ENCODE peak calls at places on chromosomes 13 and 19, in six cellular contexts. V is astrocyte, L is GM23338, T is neural progenitor cell, R is keratinocyte, E is GM23248. D is an unnamed sample.

GRCh38 chr19:19381007-19381926 is 24.2 kb upstream of the GATAD2A start:
- DNase-seq in V (no peak), L (no peak), T (no peak), R (no peak), E (no peak), D (no peak)

GRCh38 chr19:56253737-56254136 is 18.8 kb upstream of the EDDM13 start:
- DNase-seq in V (peak), L (peak), T (peak), R (peak), E (peak), D (peak)

GRCh38 chr13:51801631-51802099 is 2.3 kb downstream of the DHRS12 start:
- DNase-seq in V (no peak), L (no peak), T (peak), R (no peak), E (peak), D (peak)

GRCh38 chr19:56919308-56919995 is 78.9 kb upstream of the PEG3 start:
- DNase-seq in V (no peak), L (no peak), T (no peak), R (no peak), E (no peak), D (no peak)

GRCh38 chr19:33668968-33669367 is 47.2 kb downstream of the CHST8 start:
- DNase-seq in V (no peak), L (no peak), T (no peak), R (no peak), E (no peak), D (no peak)

GRCh38 chr13:70339738-70340137 is 231.5 kb upstream of the KLHL1 start:
- DNase-seq in V (no peak), L (peak), T (peak), R (no peak), E (peak), D (peak)

GRCh38 chr13:47437411-47437810 is 540.6 kb upstream of the HTR2A start:
- DNase-seq in V (peak), L (no peak), T (no peak), R (no peak), E (peak), D (no peak)

GRCh38 chr19:18422530-18423191 is 3.5 kb downstream of the SSBP4 start:
- DNase-seq in V (no peak), L (no peak), T (no peak), R (no peak), E (no peak), D (no peak)

GRCh38 chr13:36369268-36370107 is 23.3 kb upstream of the SPART start:
- DNase-seq in V (peak), L (no peak), T (no peak), R (no peak), E (no peak), D (no peak)

GRCh38 chr13:102091231-102091630 is 310.6 kb downstream of the FGF14 start:
- DNase-seq in V (no peak), L (peak), T (peak), R (no peak), E (no peak), D (no peak)

GRCh38 chr13:79943633-79944032 is 397.3 kb downstream of the SPRY2 start:
- DNase-seq in V (no peak), L (no peak), T (no peak), R (no peak), E (no peak), D (no peak)

GRCh38 chr13:52070929-52071523 is 46.5 kb downstream of the UTP14C start:
- DNase-seq in V (peak), L (no peak), T (no peak), R (no peak), E (peak), D (peak)

GRCh38 chr19:52600639-52601024 is 30.5 kb downstream of the ZNF701 start:
- DNase-seq in V (no peak), L (peak), T (no peak), R (no peak), E (no peak), D (no peak)

GRCh38 chr13:106230450-106230849 is 305.0 kb downstream of the EFNB2 start:
- DNase-seq in V (peak), L (no peak), T (no peak), R (no peak), E (peak), D (peak)

GRCh38 chr13:75902166-75903104 is 266.3 kb downstream of the LMO7 start:
- DNase-seq in V (no peak), L (no peak), T (no peak), R (no peak), E (no peak), D (no peak)

GRCh38 chr19:5434970-5435641 is 20.1 kb upstream of the ZNRF4 start:
- DNase-seq in V (peak), L (no peak), T (no peak), R (no peak), E (peak), D (no peak)

GRCh38 chr13:21243843-21244184 is 67.4 kb downstream of the MRPL57 start:
- DNase-seq in V (no peak), L (no peak), T (no peak), R (no peak), E (no peak), D (no peak)

GRCh38 chr13:35909837-35910236 is 221.3 kb downstream of the DCLK1 start:
- DNase-seq in V (no peak), L (peak), T (no peak), R (no peak), E (no peak), D (no peak)

GRCh38 chr13:46288570-46289259 is 77.0 kb downstream of the LRRC63 start:
- DNase-seq in V (peak), L (peak), T (peak), R (no peak), E (peak), D (peak)

GRCh38 chr13:110616103-110617101 is 1.1 kb downstream of the NAXD start:
- DNase-seq in V (peak), L (peak), T (peak), R (no peak), E (peak), D (peak)

GRCh38 chr19:2888739-2889224 is 11.9 kb upstream of the ZNF57 start:
- DNase-seq in V (no peak), L (peak), T (no peak), R (no peak), E (peak), D (no peak)

GRCh38 chr19:51246153-51246552 is 4.7 kb upstream of the SIGLECL1 start:
- DNase-seq in V (no peak), L (peak), T (no peak), R (no peak), E (no peak), D (no peak)

GRCh38 chr19:34236035-34236793 is 18.1 kb upstream of the GARRE1 start:
- DNase-seq in V (peak), L (no peak), T (no peak), R (no peak), E (peak), D (no peak)

GRCh38 chr19:33578697-33579096 is 43.1 kb upstream of the CHST8 start:
- DNase-seq in V (no peak), L (no peak), T (no peak), R (no peak), E (no peak), D (no peak)

GRCh38 chr13:36915891-36916640 is 4.0 kb downstream of the SMAD9 start:
- DNase-seq in V (no peak), L (no peak), T (no peak), R (no peak), E (no peak), D (no peak)

GRCh38 chr19:3585301-3586123 is at the start of gene GIPC3:
- DNase-seq in V (no peak), L (peak), T (no peak), R (no peak), E (no peak), D (no peak)

GRCh38 chr13:73924607-73925006 is 209.6 kb downstream of the KLF12 start:
- DNase-seq in V (no peak), L (no peak), T (no peak), R (no peak), E (no peak), D (no peak)

GRCh38 chr13:39783051-39783450 is 127.6 kb downstream of the COG6 start:
- DNase-seq in V (no peak), L (no peak), T (no peak), R (no peak), E (no peak), D (peak)

DNA sequence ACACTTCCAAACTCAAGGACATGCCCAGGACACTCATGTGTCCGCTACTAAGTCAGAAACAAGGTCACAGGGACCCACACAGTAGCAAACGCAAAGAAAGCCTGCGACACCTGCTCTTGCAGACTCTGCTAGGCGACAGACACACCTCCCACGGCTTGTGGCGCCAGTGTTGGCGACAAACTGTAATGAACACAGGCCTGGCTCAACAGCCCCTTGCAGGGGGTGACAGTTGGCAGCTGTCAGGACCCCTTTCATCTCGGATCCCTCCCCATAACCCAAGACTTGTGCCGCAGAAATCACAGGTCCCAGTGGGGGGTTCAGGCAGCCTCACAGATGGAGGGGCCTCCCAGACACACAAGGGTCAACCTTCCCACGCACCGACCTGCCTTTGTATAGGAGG is 364 bp downstream of the CKM start:
- DNase-seq in V (no peak), L (no peak), T (peak), R (no peak), E (no peak), D (no peak)
- TF ChIP-seq EZH2 in V (no peak), L (no peak), T (no peak), R (no peak), E (no peak), D (no peak)

GRCh38 chr13:27967203-27967735 is 1.8 kb downstream of the CDX2 start:
- DNase-seq in V (no peak), L (peak), T (no peak), R (no peak), E (no peak), D (no peak)

GRCh38 chr13:27965343-27965739 is 3.8 kb downstream of the CDX2 start:
- DNase-seq in V (no peak), L (peak), T (no peak), R (no peak), E (no peak), D (no peak)

GRCh38 chr13:27965740-27966640 is 3.1 kb downstream of the CDX2 start:
- DNase-seq in V (no peak), L (peak), T (peak), R (no peak), E (no peak), D (no peak)

GRCh38 chr13:27967736-27968315 is 1.3 kb downstream of the CDX2 start:
- DNase-seq in V (no peak), L (peak), T (peak), R (no peak), E (no peak), D (no peak)

DNA sequence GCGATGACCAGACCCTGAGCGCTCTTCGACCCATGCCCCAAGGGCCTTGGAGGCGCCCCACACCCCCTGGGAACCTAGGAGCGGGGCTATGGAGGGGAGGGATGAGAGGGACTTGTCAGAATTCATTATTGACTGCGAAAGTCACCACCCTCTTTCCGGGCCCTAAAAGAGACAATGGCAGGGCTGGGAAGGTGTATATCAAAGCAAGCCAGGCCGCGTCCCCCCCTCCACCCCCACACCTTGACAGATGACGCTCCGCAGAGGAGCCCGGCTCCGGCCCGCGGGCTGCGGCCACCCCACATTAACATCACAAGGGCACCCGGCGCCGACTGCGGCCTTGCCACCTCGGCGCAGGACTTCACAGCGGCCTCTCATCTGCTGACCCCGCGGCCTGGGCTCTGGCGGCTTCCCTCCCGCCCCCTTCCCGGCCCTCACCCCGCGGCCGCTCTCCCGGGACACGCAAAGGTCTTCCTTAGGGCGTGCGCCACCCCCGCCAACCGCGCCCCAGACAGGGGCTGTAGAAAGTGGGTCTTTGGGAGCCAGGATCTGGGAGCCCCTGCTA is 2.4 kb downstream of the CDX2 start:
- DNase-seq in V (no peak), L (peak), T (peak), R (no peak), E (no peak), D (no peak)
- TF ChIP-seq EZH2 in V (peak), L (peak), T (peak), R (peak), E (no peak), D (peak)

GRCh38 chr19:1315470-1316166 is 29.9 kb downstream of the EFNA2 start:
- DNase-seq in V (peak), L (peak), T (peak), R (no peak), E (peak), D (peak)
- TF ChIP-seq EZH2 in V (no peak), L (no peak), T (peak), R (no peak), E (no peak), D (peak)

GRCh38 chr19:35793381-35794165 is 18.2 kb downstream of the ARHGAP33 start:
- DNase-seq in V (no peak), L (no peak), T (no peak), R (no peak), E (peak), D (no peak)
- TF ChIP-seq EZH2 in V (no peak), L (no peak), T (no peak), R (no peak), E (no peak), D (no peak)

DNA sequence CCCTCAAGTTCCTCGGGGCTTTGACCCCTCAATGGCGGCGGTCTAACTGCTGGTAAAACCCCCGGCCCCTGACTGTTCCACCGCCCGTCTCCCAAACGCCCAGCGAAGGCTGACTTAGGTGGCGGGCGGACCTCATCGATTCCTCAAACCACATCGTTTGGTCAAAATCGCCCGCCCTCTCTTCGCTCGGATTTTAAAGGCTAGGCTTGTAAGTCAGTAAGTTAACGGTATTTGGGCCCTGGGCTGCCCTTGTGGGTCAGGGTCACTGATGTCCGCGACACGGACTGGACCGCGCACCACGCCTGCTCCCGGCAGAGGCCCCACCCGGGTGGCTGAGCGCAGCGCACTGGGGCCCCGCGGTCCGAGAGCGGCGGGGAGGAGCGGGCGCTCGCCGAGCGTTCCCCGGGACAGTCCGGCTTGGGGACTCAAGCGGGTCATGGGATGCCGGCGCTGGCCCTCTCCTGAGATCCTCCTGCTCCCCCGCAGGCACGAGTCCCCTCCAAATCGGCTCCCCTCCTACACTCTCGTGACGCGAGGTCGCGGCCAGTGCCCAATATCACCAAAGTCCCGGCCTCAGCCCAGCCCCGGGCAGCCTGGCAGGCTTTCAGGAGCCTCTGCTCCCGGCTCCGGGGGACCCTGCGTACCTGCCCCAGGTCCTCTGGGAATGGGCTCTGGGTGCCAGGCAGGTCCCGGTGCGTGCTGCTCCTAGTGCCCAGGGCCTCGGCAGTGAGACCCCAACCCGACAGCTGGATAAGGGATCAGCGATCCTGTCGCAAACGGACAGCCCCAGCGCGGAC is 990 bp downstream of the FLT1 start:
- DNase-seq in V (no peak), L (peak), T (peak), R (no peak), E (peak), D (no peak)
- TF ChIP-seq EZH2 in V (peak), L (no peak), T (peak), R (peak), E (no peak), D (no peak)

GRCh38 chr13:108494991-108495661 is 134.3 kb upstream of the MYO16 start:
- DNase-seq in V (no peak), L (peak), T (peak), R (no peak), E (no peak), D (no peak)
- TF ChIP-seq EZH2 in V (no peak), L (peak), T (peak), R (no peak), E (no peak), D (no peak)

DNA sequence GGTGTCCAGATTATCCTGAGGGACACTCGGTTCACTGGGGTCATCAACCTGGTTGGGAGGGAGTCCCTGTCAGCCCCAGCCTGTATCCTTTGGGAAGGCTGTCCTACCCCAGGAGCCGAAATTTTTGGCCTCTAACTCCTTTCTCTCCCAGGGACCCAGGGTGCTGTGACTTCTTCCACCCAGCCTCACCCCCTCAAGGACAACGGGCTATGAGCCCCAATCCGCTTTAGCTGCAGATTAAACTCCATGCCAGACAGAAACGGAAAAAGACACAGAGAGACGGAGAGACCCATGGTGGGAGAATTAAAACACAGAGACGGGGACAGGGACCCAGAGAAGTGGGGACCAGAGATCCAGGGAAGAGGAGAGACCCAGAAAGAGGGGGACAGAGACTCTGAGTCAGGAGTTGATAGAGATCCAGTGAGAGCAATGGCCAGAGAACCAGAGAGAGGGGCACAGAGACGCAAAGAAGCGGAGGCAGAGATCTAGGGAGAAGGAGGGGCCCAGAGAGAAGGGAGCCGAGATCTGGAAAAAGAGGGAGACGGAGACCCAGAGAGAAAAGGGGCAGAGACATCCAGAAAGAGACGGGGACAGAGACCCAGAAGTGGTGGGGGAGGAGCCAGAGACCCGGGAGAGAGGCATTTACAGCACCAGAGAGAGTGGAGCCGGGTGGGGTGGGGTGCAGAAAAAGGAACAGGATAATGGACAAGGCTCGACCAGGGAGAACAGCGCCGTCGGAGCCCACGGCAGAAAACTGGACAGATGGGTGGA is 703 bp downstream of the SLC17A7 start:
- DNase-seq in V (no peak), L (no peak), T (no peak), R (no peak), E (no peak), D (no peak)
- TF ChIP-seq EZH2 in V (no peak), L (no peak), T (peak), R (no peak), E (peak), D (no peak)

DNA sequence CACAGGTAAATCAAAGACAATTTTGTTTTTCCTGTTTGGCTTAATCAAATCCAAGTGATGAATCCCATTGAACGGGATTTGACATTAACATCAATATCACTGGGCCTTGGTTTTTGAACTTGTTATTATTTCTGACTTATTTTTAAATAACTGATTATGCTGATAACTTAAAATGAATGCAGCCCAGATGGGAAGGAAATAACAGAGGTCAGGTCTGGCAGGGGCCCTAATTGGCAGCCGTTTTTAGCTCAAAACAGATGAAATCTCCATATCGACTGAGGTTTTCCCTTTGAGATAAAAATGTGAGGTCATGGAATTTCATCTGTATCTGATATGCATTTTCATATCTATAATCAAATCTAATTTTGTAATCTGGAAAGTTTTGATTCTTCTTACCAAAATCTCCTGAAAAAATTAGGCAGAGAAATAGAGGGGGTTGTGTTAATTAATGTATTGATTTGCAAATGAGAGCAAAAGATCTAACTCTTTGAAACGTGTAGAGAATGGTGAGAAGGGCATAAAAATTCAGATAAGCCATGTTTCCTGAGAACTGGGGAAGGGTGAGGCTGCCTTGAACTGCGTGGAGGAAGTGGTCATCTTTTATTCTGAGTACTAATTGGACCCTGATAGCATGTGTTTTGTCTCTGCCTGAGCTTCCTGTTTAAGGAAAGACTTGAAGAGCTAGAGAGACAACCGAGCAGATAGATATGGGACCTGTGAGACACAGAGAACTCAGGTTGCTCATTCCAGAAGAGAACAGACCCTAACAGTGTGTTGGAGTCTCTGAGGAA is 98.2 kb upstream of the C1QTNF9B start:
- DNase-seq in V (peak), L (no peak), T (no peak), R (no peak), E (no peak), D (peak)
- TF ChIP-seq EZH2 in V (no peak), L (no peak), T (no peak), R (no peak), E (no peak), D (no peak)

D was measured in endothelial cell of umbilical vein.